ENCODE peak calls at places on chromosomes 12 and 14, in five cellular contexts. W is CD4-positive, alpha-beta T cell; J is neural crest cell; X is pancreas; K is tibial nerve. U is an unnamed sample.

GRCh38 chr12:262817-263216 is at the start of gene SLC6A13:
- DNase-seq in W (no peak), J (no peak), X (no peak), K (no peak), U (no peak)

GRCh38 chr12:33438890-33439586 is 581 bp downstream of the SYT10 start:
- DNase-seq in W (no peak), J (peak), X (peak), K (no peak), U (no peak)

GRCh38 chr14:26984318-26985177 is 386.7 kb upstream of the NOVA1 start:
- DNase-seq in W (no peak), J (peak), X (no peak), K (peak), U (no peak)

GRCh38 chr12:124764451-124764850 is 99.2 kb downstream of the SCARB1 start:
- DNase-seq in W (no peak), J (peak), X (no peak), K (peak), U (no peak)

GRCh38 chr14:65249471-65250161 is 147.3 kb upstream of the MAX start:
- DNase-seq in W (no peak), J (no peak), X (no peak), K (no peak), U (no peak)

GRCh38 chr12:82866946-82867345 is 180.2 kb downstream of the TMTC2 start:
- DNase-seq in W (no peak), J (no peak), X (no peak), K (no peak), U (no peak)

GRCh38 chr14:100677152-100677924 is 49.4 kb upstream of the DLK1 start:
- DNase-seq in W (no peak), J (no peak), X (no peak), K (no peak), U (no peak)

GRCh38 chr12:47032644-47033043 is 46.8 kb upstream of the PCED1B start:
- DNase-seq in W (no peak), J (no peak), X (no peak), K (no peak), U (no peak)

GRCh38 chr12:31962076-31962475 is 2.9 kb downstream of the RESF1 start:
- DNase-seq in W (no peak), J (no peak), X (no peak), K (no peak), U (no peak)

GRCh38 chr14:33039321-33039720 is 100.6 kb downstream of the NPAS3 start:
- DNase-seq in W (no peak), J (no peak), X (no peak), K (no peak), U (no peak)

GRCh38 chr12:52022841-52023181 is 16.1 kb downstream of the TAMALIN start:
- DNase-seq in W (no peak), J (no peak), X (no peak), K (no peak), U (no peak)

GRCh38 chr14:88013750-88014349 is 8.9 kb downstream of the GPR65 start:
- DNase-seq in W (no peak), J (peak), X (no peak), K (peak), U (no peak)

GRCh38 chr12:48972213-48973021 is 882 bp upstream of the WNT10B start:
- DNase-seq in W (no peak), J (no peak), X (no peak), K (no peak), U (no peak)

GRCh38 chr12:31820832-31821231 is 92.0 kb upstream of the AMN1 start:
- DNase-seq in W (no peak), J (no peak), X (no peak), K (no peak), U (no peak)

DNA sequence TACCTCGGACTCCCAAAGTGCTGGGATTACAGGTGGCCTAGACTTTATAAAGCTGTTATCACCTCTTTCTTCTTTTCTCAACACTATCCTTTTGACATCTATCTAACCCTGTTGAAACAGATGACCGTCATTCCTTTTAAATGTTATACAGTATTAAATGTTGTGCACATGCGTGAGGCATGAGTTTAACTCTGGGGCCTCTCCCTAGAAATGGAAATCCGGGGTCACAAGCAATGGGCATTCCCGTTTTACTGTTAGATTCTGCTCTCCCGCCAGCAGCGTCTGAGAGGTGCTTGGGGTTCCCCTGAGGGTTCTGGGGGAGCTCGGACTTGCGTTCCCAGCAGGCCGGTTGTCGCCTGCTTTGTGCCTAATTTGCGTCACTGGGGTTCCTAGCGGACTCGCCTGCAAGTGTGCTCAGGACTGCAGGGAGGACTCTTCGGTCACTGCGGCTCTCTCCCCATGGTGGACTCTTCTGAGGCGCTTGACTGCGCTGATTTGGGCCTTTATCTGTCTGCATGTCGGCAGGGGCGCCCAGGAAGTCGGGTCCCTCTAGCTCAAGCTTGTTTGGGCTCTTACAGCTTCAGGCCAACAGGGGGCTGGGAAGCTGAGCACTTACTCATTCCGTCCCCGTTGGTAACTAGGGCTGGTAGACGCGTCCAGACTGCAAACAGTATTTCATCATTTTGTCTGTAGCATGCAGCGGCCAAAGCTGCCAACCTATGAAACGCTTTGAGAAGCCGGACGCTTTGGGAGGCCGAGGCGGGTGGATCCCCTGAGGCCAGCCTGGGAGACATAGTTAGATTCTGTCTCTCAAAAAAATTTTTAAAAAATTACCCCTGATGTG is 1.2 kb upstream of the RAN start:
- DNase-seq in W (peak), J (peak), X (peak), K (peak), U (no peak)
- TF ChIP-seq CTCF in W (peak), J (peak), X (peak), K (peak), U (peak)

DNA sequence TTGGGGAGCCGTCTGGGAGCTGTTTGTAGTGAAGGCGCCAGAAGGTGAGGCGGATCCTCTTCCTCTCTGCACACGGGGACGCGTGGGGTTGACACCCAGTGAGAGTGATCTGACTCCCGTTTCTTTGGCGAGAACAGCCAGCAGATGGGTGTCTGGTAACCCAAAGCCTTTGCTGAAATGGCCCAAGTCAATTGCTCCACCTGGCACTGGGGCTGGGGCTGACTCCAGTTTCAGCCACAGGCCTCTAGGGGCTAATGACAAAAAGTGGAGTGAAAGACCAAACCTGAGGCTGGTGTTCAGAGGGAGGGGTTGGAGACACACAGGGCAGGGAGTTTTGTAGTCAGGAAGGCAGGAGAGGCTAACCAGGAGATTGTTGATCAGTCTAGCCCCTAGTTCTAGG is 87.0 kb downstream of the FRMD6 start:
- DNase-seq in W (no peak), J (no peak), X (no peak), K (no peak), U (no peak)
- TF ChIP-seq CTCF in W (no peak), J (no peak), X (no peak), K (no peak), U (no peak)

DNA sequence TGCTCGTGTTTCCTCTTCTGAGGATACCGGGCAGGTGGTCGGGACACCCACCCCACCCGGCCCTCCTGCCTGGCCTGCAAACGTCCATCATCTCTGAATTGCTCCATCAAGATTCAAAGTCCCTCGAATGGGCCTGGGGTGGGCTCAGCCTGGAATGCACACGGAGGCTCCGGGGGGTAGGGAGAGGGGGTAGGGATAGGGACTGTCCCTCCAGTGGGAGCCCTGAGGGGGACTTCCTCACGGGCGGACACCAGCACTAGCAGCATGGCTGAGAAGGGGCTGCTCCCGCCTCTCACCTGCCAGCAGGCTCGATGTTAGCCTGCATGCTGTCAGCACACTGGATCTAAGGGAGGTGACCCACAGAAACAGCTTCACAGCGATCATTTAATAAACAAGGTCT is 6.5 kb downstream of the TMEM179 start:
- DNase-seq in W (no peak), J (no peak), X (no peak), K (no peak), U (peak)
- TF ChIP-seq CTCF in W (no peak), J (no peak), X (no peak), K (no peak), U (no peak)

GRCh38 chr14:23517650-23518329 is 33.8 kb downstream of the ZFHX2 start:
- DNase-seq in W (no peak), J (no peak), X (no peak), K (no peak), U (no peak)
- TF ChIP-seq CTCF in W (no peak), J (no peak), X (no peak), K (no peak), U (no peak)

DNA sequence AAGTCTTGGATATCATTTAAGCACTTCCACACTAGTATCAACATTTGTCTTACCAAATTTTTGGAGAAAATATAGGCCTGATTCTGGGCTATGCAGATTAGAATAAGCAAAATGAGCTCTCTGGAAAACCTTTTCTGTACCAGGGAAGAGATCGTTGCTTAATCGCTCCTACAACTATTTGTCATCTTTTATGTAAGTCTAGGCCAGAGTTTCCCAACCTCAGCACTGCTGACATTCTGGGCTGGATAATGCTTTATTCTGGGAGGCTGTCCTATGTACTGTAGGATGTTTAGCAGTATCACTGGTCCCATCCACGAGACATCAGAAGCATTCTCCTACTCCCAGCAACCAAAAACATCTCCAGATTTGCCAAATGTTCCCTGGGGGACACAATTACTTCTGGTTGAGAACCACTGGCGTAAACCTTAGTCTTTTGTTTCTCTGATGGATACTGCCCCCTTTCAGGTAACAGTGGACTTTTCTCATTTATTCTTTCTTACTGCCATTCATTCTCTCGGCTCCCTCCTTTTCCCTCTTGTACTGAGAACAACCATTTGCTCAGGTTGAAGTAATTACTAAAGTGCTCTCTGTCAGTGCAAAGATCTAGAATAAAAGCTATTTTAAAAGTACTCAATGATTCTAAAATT is 316.9 kb upstream of the E2F7 start:
- DNase-seq in W (no peak), J (no peak), X (no peak), K (no peak), U (no peak)
- TF ChIP-seq CTCF in W (no peak), J (no peak), X (no peak), K (no peak), U (no peak)

GRCh38 chr12:16681196-16681595 is 75.2 kb upstream of the LMO3 start:
- DNase-seq in W (no peak), J (no peak), X (no peak), K (no peak), U (no peak)

GRCh38 chr12:16685107-16685506 is 79.1 kb upstream of the LMO3 start:
- DNase-seq in W (no peak), J (no peak), X (no peak), K (no peak), U (no peak)
- TF ChIP-seq CTCF in W (no peak), J (peak), X (no peak), K (no peak), U (peak)

GRCh38 chr14:96304956-96305355 is 48.9 kb downstream of the BDKRB1 start:
- DNase-seq in W (no peak), J (peak), X (no peak), K (no peak), U (no peak)
- TF ChIP-seq CTCF in W (no peak), J (peak), X (no peak), K (no peak), U (peak)